ENCODE peak calls at places on chromosomes 4 and X, in seven cellular contexts. One of them, this sample, is unnamed.

GRCh38 chrX:40004916-40005289 is 92.9 kb downstream of the BCOR start:
- DNase-seq in A549: no peak
- DNase-seq in psoas muscle: no peak
- DNase-seq in T-cell: no peak
- DNase-seq in posterior vena cava: no peak
- DNase-seq in Daoy: no peak
- DNase-seq in NCI-H1092: no peak
- DNase-seq in this sample: no peak

GRCh38 chr4:61714387-61714890 is 514.3 kb downstream of the ADGRL3 start:
- DNase-seq in A549: no peak
- DNase-seq in psoas muscle: no peak
- DNase-seq in T-cell: no peak
- DNase-seq in posterior vena cava: no peak
- DNase-seq in Daoy: no peak
- DNase-seq in NCI-H1092: no peak
- DNase-seq in this sample: no peak

GRCh38 chrX:136814847-136815634 is 34.3 kb upstream of the ARHGEF6 start:
- DNase-seq in A549: no peak
- DNase-seq in psoas muscle: no peak
- DNase-seq in T-cell: no peak
- DNase-seq in posterior vena cava: no peak
- DNase-seq in Daoy: no peak
- DNase-seq in NCI-H1092: no peak
- DNase-seq in this sample: no peak

GRCh38 chr4:118171381-118171780 is 137.1 kb downstream of the NDST3 start:
- DNase-seq in A549: no peak
- DNase-seq in psoas muscle: no peak
- DNase-seq in T-cell: no peak
- DNase-seq in posterior vena cava: no peak
- DNase-seq in Daoy: no peak
- DNase-seq in NCI-H1092: no peak
- DNase-seq in this sample: no peak

GRCh38 chr4:62053974-62054373 is 853.8 kb downstream of the ADGRL3 start:
- DNase-seq in A549: no peak
- DNase-seq in psoas muscle: no peak
- DNase-seq in T-cell: no peak
- DNase-seq in posterior vena cava: no peak
- DNase-seq in Daoy: no peak
- DNase-seq in NCI-H1092: no peak
- DNase-seq in this sample: no peak

GRCh38 chr4:100428051-100428450 is 89.8 kb downstream of the EMCN start:
- DNase-seq in A549: peak
- DNase-seq in psoas muscle: no peak
- DNase-seq in T-cell: no peak
- DNase-seq in posterior vena cava: no peak
- DNase-seq in Daoy: no peak
- DNase-seq in NCI-H1092: no peak
- DNase-seq in this sample: peak

GRCh38 chrX:43557792-43558191 is 98.3 kb upstream of the MAOA start:
- DNase-seq in A549: peak
- DNase-seq in psoas muscle: no peak
- DNase-seq in T-cell: peak
- DNase-seq in posterior vena cava: no peak
- DNase-seq in Daoy: peak
- DNase-seq in NCI-H1092: peak
- DNase-seq in this sample: peak

GRCh38 chr4:42262701-42263490 is 110.4 kb upstream of the BEND4 start:
- DNase-seq in A549: no peak
- DNase-seq in psoas muscle: no peak
- DNase-seq in T-cell: no peak
- DNase-seq in posterior vena cava: no peak
- DNase-seq in Daoy: no peak
- DNase-seq in NCI-H1092: no peak
- DNase-seq in this sample: no peak

GRCh38 chr4:183099537-183100297 is 660 bp downstream of the WWC2 start:
- DNase-seq in A549: peak
- DNase-seq in psoas muscle: peak
- DNase-seq in T-cell: no peak
- DNase-seq in posterior vena cava: no peak
- DNase-seq in Daoy: peak
- DNase-seq in NCI-H1092: no peak
- DNase-seq in this sample: peak

GRCh38 chr4:176302283-176303275 is 17.2 kb upstream of the SPCS3 start:
- DNase-seq in A549: peak
- DNase-seq in psoas muscle: no peak
- DNase-seq in T-cell: no peak
- DNase-seq in posterior vena cava: no peak
- DNase-seq in Daoy: peak
- DNase-seq in NCI-H1092: no peak
- DNase-seq in this sample: no peak

GRCh38 chr4:158949094-158949493 is 153.8 kb upstream of the RAPGEF2 start:
- DNase-seq in A549: no peak
- DNase-seq in psoas muscle: no peak
- DNase-seq in T-cell: no peak
- DNase-seq in posterior vena cava: no peak
- DNase-seq in Daoy: peak
- DNase-seq in NCI-H1092: no peak
- DNase-seq in this sample: no peak

This sample was measured in Calu3.